ENCODE peak calls at places on chromosomes 13 and 19, in six cellular contexts. One of them, this sample, is unnamed.

GRCh38 chr13:20221772-20222171 is 10.3 kb downstream of the GJB6 start:
- DNase-seq in uterus: no peak
- DNase-seq in pancreas: no peak
- DNase-seq in epithelial cell of prostate: no peak
- DNase-seq in fibroblast of lung: no peak
- DNase-seq in dorsolateral prefrontal cortex: no peak
- DNase-seq in this sample: no peak

GRCh38 chr19:49791776-49792445 is 21.2 kb downstream of the FUZ start:
- DNase-seq in dorsolateral prefrontal cortex: no peak
- DNase-seq in fibroblast of lung: no peak
- DNase-seq in pancreas: no peak
- DNase-seq in epithelial cell of prostate: no peak
- DNase-seq in uterus: no peak
- DNase-seq in this sample: no peak

GRCh38 chr19:13952154-13953020 is at the start of gene DCAF15:
- DNase-seq in uterus: peak
- DNase-seq in epithelial cell of prostate: peak
- DNase-seq in dorsolateral prefrontal cortex: peak
- DNase-seq in pancreas: peak
- DNase-seq in fibroblast of lung: peak
- DNase-seq in this sample: peak

GRCh38 chr13:110759710-110760109 is 46.2 kb downstream of the ING1 start:
- DNase-seq in fibroblast of lung: peak
- DNase-seq in epithelial cell of prostate: no peak
- DNase-seq in pancreas: no peak
- DNase-seq in dorsolateral prefrontal cortex: no peak
- DNase-seq in uterus: no peak
- DNase-seq in this sample: no peak

GRCh38 chr13:111346281-111346680 is 25.8 kb downstream of the TEX29 start:
- DNase-seq in epithelial cell of prostate: no peak
- DNase-seq in pancreas: no peak
- DNase-seq in fibroblast of lung: no peak
- DNase-seq in uterus: no peak
- DNase-seq in dorsolateral prefrontal cortex: no peak
- DNase-seq in this sample: no peak

GRCh38 chr19:46741447-46741846 is 4.4 kb upstream of the FKRP start:
- DNase-seq in fibroblast of lung: no peak
- DNase-seq in dorsolateral prefrontal cortex: no peak
- DNase-seq in pancreas: no peak
- DNase-seq in epithelial cell of prostate: no peak
- DNase-seq in uterus: no peak
- DNase-seq in this sample: no peak

GRCh38 chr19:16136185-16137067 is 7.1 kb upstream of the HSH2D start:
- DNase-seq in pancreas: peak
- DNase-seq in epithelial cell of prostate: no peak
- DNase-seq in uterus: no peak
- DNase-seq in fibroblast of lung: no peak
- DNase-seq in dorsolateral prefrontal cortex: no peak
- DNase-seq in this sample: no peak

GRCh38 chr13:19267746-19268145 is 86.1 kb upstream of the TUBA3C start:
- DNase-seq in dorsolateral prefrontal cortex: no peak
- DNase-seq in pancreas: no peak
- DNase-seq in uterus: no peak
- DNase-seq in fibroblast of lung: no peak
- DNase-seq in epithelial cell of prostate: no peak
- DNase-seq in this sample: no peak

GRCh38 chr13:50082426-50083283 is 67.4 kb downstream of the KCNRG start:
- DNase-seq in epithelial cell of prostate: peak
- DNase-seq in dorsolateral prefrontal cortex: no peak
- DNase-seq in pancreas: peak
- DNase-seq in fibroblast of lung: peak
- DNase-seq in uterus: peak
- DNase-seq in this sample: peak

GRCh38 chr19:13024126-13024957 is 29.1 kb downstream of the NFIX start:
- DNase-seq in epithelial cell of prostate: no peak
- DNase-seq in uterus: no peak
- DNase-seq in dorsolateral prefrontal cortex: no peak
- DNase-seq in pancreas: no peak
- DNase-seq in fibroblast of lung: no peak
- DNase-seq in this sample: no peak

GRCh38 chr13:52450012-52450792 is at the start of gene VPS36:
- DNase-seq in pancreas: peak
- DNase-seq in dorsolateral prefrontal cortex: peak
- DNase-seq in uterus: peak
- DNase-seq in fibroblast of lung: peak
- DNase-seq in epithelial cell of prostate: no peak
- DNase-seq in this sample: peak

GRCh38 chr19:31349160-31349881 is at the start of gene TSHZ3:
- DNase-seq in pancreas: peak
- DNase-seq in fibroblast of lung: peak
- DNase-seq in epithelial cell of prostate: peak
- DNase-seq in dorsolateral prefrontal cortex: no peak
- DNase-seq in uterus: peak
- DNase-seq in this sample: no peak

GRCh38 chr13:30727491-30728350 is 7.6 kb upstream of the ALOX5AP start:
- DNase-seq in uterus: no peak
- DNase-seq in epithelial cell of prostate: no peak
- DNase-seq in fibroblast of lung: no peak
- DNase-seq in dorsolateral prefrontal cortex: no peak
- DNase-seq in pancreas: no peak
- DNase-seq in this sample: no peak

GRCh38 chr13:40639226-40639681 is 27.2 kb downstream of the FOXO1 start:
- DNase-seq in dorsolateral prefrontal cortex: no peak
- DNase-seq in fibroblast of lung: peak
- DNase-seq in pancreas: no peak
- DNase-seq in epithelial cell of prostate: no peak
- DNase-seq in uterus: no peak
- DNase-seq in this sample: no peak

GRCh38 chr13:44972956-44973581 is 16.2 kb downstream of the NUFIP1 start:
- DNase-seq in pancreas: no peak
- DNase-seq in uterus: no peak
- DNase-seq in fibroblast of lung: peak
- DNase-seq in dorsolateral prefrontal cortex: no peak
- DNase-seq in epithelial cell of prostate: no peak
- DNase-seq in this sample: no peak

GRCh38 chr19:9128171-9128570 is 1.4 kb upstream of the OR7G3 start:
- DNase-seq in dorsolateral prefrontal cortex: no peak
- DNase-seq in uterus: no peak
- DNase-seq in fibroblast of lung: no peak
- DNase-seq in pancreas: no peak
- DNase-seq in epithelial cell of prostate: peak
- DNase-seq in this sample: no peak

GRCh38 chr13:75415720-75416119 is 66.2 kb downstream of the TBC1D4 start:
- DNase-seq in dorsolateral prefrontal cortex: no peak
- DNase-seq in fibroblast of lung: peak
- DNase-seq in uterus: no peak
- DNase-seq in epithelial cell of prostate: no peak
- DNase-seq in pancreas: no peak
- DNase-seq in this sample: no peak

DNA sequence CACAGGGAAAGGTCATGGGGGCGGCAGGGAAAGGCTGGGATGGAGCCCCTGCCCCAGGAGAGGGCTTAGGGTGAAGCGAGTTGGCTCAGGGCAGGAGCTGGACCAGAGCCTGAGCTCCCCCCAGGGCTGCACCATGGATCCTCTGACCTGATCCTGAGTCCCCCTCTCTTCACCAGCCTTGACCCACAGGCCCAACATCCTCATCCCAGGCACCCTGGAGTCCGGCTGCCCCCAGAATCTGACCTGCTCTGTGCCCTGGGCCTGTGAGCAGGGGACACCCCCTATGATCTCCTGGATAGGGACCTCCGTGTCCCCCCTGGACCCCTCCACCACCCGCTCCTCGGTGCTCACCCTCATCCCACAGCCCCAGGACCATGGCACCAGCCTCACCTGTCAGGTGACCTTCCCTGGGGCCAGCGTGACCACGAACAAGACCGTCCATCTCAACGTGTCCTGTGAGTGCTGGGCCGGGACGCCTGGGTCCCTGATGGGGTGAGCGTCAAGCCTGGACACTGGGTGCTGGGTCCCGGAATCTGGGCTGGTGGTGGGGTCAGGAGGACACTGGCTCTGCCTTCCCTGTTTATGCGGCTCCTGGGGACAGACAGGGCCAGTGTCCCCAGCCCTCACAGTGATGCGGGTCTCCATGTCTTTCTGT is 842 bp downstream of the SIGLEC9 start:
- DNase-seq in dorsolateral prefrontal cortex: no peak
- DNase-seq in epithelial cell of prostate: no peak
- DNase-seq in fibroblast of lung: no peak
- DNase-seq in pancreas: no peak
- DNase-seq in uterus: no peak
- DNase-seq in this sample: no peak
- H3K27ac ChIP-seq in dorsolateral prefrontal cortex: peak
- H3K27ac ChIP-seq in epithelial cell of prostate: no peak
- H3K27ac ChIP-seq in fibroblast of lung: no peak
- H3K27ac ChIP-seq in pancreas: no peak
- H3K27ac ChIP-seq in uterus: no peak
- H3K27ac ChIP-seq in this sample: peak

GRCh38 chr13:85383291-85383690 is 415.9 kb downstream of the SLITRK6 start:
- DNase-seq in fibroblast of lung: no peak
- DNase-seq in epithelial cell of prostate: no peak
- DNase-seq in dorsolateral prefrontal cortex: no peak
- DNase-seq in pancreas: no peak
- DNase-seq in uterus: no peak
- DNase-seq in this sample: no peak
- H3K27ac ChIP-seq in fibroblast of lung: no peak
- H3K27ac ChIP-seq in epithelial cell of prostate: no peak
- H3K27ac ChIP-seq in dorsolateral prefrontal cortex: no peak
- H3K27ac ChIP-seq in pancreas: no peak
- H3K27ac ChIP-seq in uterus: no peak
- H3K27ac ChIP-seq in this sample: no peak

GRCh38 chr13:38951525-38952313 is 38.9 kb downstream of the STOML3 start:
- DNase-seq in fibroblast of lung: no peak
- DNase-seq in dorsolateral prefrontal cortex: no peak
- DNase-seq in epithelial cell of prostate: no peak
- DNase-seq in uterus: peak
- DNase-seq in pancreas: peak
- DNase-seq in this sample: no peak

GRCh38 chr13:38952827-38953226 is 37.8 kb downstream of the STOML3 start:
- DNase-seq in epithelial cell of prostate: no peak
- DNase-seq in dorsolateral prefrontal cortex: no peak
- DNase-seq in pancreas: no peak
- DNase-seq in fibroblast of lung: no peak
- DNase-seq in uterus: no peak
- DNase-seq in this sample: no peak

GRCh38 chr13:38954844-38955243 is 35.8 kb downstream of the STOML3 start:
- DNase-seq in epithelial cell of prostate: no peak
- DNase-seq in dorsolateral prefrontal cortex: no peak
- DNase-seq in uterus: no peak
- DNase-seq in fibroblast of lung: no peak
- DNase-seq in pancreas: no peak
- DNase-seq in this sample: no peak

GRCh38 chr13:38954291-38954690 is 36.3 kb downstream of the STOML3 start:
- DNase-seq in dorsolateral prefrontal cortex: no peak
- DNase-seq in uterus: no peak
- DNase-seq in fibroblast of lung: no peak
- DNase-seq in epithelial cell of prostate: no peak
- DNase-seq in pancreas: no peak
- DNase-seq in this sample: no peak

GRCh38 chr13:38950987-38951386 is 39.6 kb downstream of the STOML3 start:
- DNase-seq in fibroblast of lung: no peak
- DNase-seq in uterus: no peak
- DNase-seq in pancreas: no peak
- DNase-seq in dorsolateral prefrontal cortex: no peak
- DNase-seq in epithelial cell of prostate: no peak
- DNase-seq in this sample: no peak
- H3K27ac ChIP-seq in fibroblast of lung: no peak
- H3K27ac ChIP-seq in uterus: no peak
- H3K27ac ChIP-seq in pancreas: no peak
- H3K27ac ChIP-seq in dorsolateral prefrontal cortex: no peak
- H3K27ac ChIP-seq in epithelial cell of prostate: no peak
- H3K27ac ChIP-seq in this sample: no peak

GRCh38 chr13:33205804-33206221 is 79.7 kb downstream of the STARD13 start:
- DNase-seq in uterus: no peak
- DNase-seq in fibroblast of lung: peak
- DNase-seq in dorsolateral prefrontal cortex: no peak
- DNase-seq in epithelial cell of prostate: no peak
- DNase-seq in pancreas: peak
- DNase-seq in this sample: no peak

GRCh38 chr13:33206425-33206824 is 79.1 kb downstream of the STARD13 start:
- DNase-seq in epithelial cell of prostate: no peak
- DNase-seq in fibroblast of lung: peak
- DNase-seq in dorsolateral prefrontal cortex: no peak
- DNase-seq in pancreas: no peak
- DNase-seq in uterus: no peak
- DNase-seq in this sample: no peak

GRCh38 chr13:33207616-33207964 is 78.0 kb downstream of the STARD13 start:
- DNase-seq in dorsolateral prefrontal cortex: no peak
- DNase-seq in uterus: no peak
- DNase-seq in pancreas: peak
- DNase-seq in epithelial cell of prostate: peak
- DNase-seq in fibroblast of lung: peak
- DNase-seq in this sample: no peak

GRCh38 chr13:33208290-33208990 is 77.1 kb downstream of the STARD13 start:
- DNase-seq in epithelial cell of prostate: peak
- DNase-seq in pancreas: peak
- DNase-seq in fibroblast of lung: no peak
- DNase-seq in dorsolateral prefrontal cortex: no peak
- DNase-seq in uterus: no peak
- DNase-seq in this sample: no peak

GRCh38 chr13:33206945-33207615 is 78.5 kb downstream of the STARD13 start:
- DNase-seq in dorsolateral prefrontal cortex: no peak
- DNase-seq in pancreas: no peak
- DNase-seq in epithelial cell of prostate: no peak
- DNase-seq in fibroblast of lung: no peak
- DNase-seq in uterus: no peak
- DNase-seq in this sample: no peak
- H3K27ac ChIP-seq in dorsolateral prefrontal cortex: peak
- H3K27ac ChIP-seq in pancreas: peak
- H3K27ac ChIP-seq in epithelial cell of prostate: peak
- H3K27ac ChIP-seq in fibroblast of lung: peak
- H3K27ac ChIP-seq in uterus: peak
- H3K27ac ChIP-seq in this sample: peak

DNA sequence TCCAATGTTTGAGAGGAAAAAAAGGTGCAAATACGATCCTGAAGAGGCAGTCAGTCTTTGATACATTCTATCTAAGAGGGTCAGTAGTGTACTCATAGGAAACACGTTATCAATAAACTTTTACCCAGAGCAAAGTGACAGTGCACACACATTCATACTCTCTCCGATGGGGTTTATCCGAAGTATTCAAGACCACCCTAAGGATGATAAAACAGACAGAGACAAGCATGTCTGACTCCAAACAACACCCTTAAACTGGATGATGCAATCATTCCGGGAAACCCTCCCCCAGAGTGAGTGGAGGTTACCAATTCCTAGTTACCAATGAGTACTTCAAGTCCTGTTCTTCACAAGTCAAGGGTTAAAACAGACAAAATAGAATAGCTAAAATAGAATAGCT is 79.1 kb downstream of the DNAJC3 start:
- DNase-seq in pancreas: no peak
- DNase-seq in fibroblast of lung: peak
- DNase-seq in dorsolateral prefrontal cortex: no peak
- DNase-seq in epithelial cell of prostate: no peak
- DNase-seq in uterus: no peak
- DNase-seq in this sample: no peak
- H3K27ac ChIP-seq in pancreas: no peak
- H3K27ac ChIP-seq in fibroblast of lung: no peak
- H3K27ac ChIP-seq in dorsolateral prefrontal cortex: no peak
- H3K27ac ChIP-seq in epithelial cell of prostate: no peak
- H3K27ac ChIP-seq in uterus: no peak
- H3K27ac ChIP-seq in this sample: no peak